ENCODE peak calls at places on chromosome 14, in ten cellular contexts. One of them, this sample, is unnamed.

GRCh38 chr14:66216763-66217162 is 269.4 kb upstream of the CCDC196 start:
- DNase-seq in sigmoid colon: no peak
- DNase-seq in retinal pigment epithelial cell: no peak
- DNase-seq in thoracic aorta: no peak
- DNase-seq in mucosa of descending colon: no peak
- DNase-seq in coronary artery: no peak
- DNase-seq in lower lobe of right lung: no peak
- DNase-seq in AG04450: no peak
- DNase-seq in fibroblast of mammary gland: peak; percentile 17
- DNase-seq in psoas muscle: no peak
- DNase-seq in this sample: no peak

GRCh38 chr14:93643676-93644075 is 144.6 kb downstream of the PRIMA1 start:
- DNase-seq in sigmoid colon: no peak
- DNase-seq in retinal pigment epithelial cell: no peak
- DNase-seq in thoracic aorta: no peak
- DNase-seq in mucosa of descending colon: no peak
- DNase-seq in coronary artery: no peak
- DNase-seq in lower lobe of right lung: no peak
- DNase-seq in AG04450: no peak
- DNase-seq in fibroblast of mammary gland: no peak
- DNase-seq in psoas muscle: no peak
- DNase-seq in this sample: no peak

GRCh38 chr14:30273564-30273880 is 285.4 kb upstream of the G2E3 start:
- DNase-seq in sigmoid colon: no peak
- DNase-seq in retinal pigment epithelial cell: no peak
- DNase-seq in thoracic aorta: no peak
- DNase-seq in mucosa of descending colon: no peak
- DNase-seq in coronary artery: no peak
- DNase-seq in lower lobe of right lung: no peak
- DNase-seq in AG04450: no peak
- DNase-seq in fibroblast of mammary gland: no peak
- DNase-seq in psoas muscle: no peak
- DNase-seq in this sample: no peak

GRCh38 chr14:32008602-32009193 is 68.4 kb upstream of the ARHGAP5 start:
- DNase-seq in sigmoid colon: no peak
- DNase-seq in retinal pigment epithelial cell: no peak
- DNase-seq in thoracic aorta: no peak
- DNase-seq in mucosa of descending colon: no peak
- DNase-seq in coronary artery: no peak
- DNase-seq in lower lobe of right lung: no peak
- DNase-seq in AG04450: no peak
- DNase-seq in fibroblast of mammary gland: no peak
- DNase-seq in psoas muscle: no peak
- DNase-seq in this sample: no peak

GRCh38 chr14:91058017-91058675 is 2.3 kb downstream of the RPS6KA5 start:
- DNase-seq in sigmoid colon: no peak
- DNase-seq in retinal pigment epithelial cell: peak; percentile 66
- DNase-seq in thoracic aorta: no peak
- DNase-seq in mucosa of descending colon: no peak
- DNase-seq in coronary artery: no peak
- DNase-seq in lower lobe of right lung: no peak
- DNase-seq in AG04450: no peak
- DNase-seq in fibroblast of mammary gland: peak; percentile 3
- DNase-seq in psoas muscle: no peak
- DNase-seq in this sample: no peak

GRCh38 chr14:101729382-101729781 is 32.1 kb upstream of the PPP2R5C start:
- DNase-seq in sigmoid colon: no peak
- DNase-seq in retinal pigment epithelial cell: no peak
- DNase-seq in thoracic aorta: no peak
- DNase-seq in mucosa of descending colon: no peak
- DNase-seq in coronary artery: no peak
- DNase-seq in lower lobe of right lung: no peak
- DNase-seq in AG04450: no peak
- DNase-seq in fibroblast of mammary gland: no peak
- DNase-seq in psoas muscle: no peak
- DNase-seq in this sample: peak; percentile 62

GRCh38 chr14:62117010-62117717 is 354.9 kb downstream of the SNAPC1 start:
- DNase-seq in sigmoid colon: peak; percentile 65
- DNase-seq in retinal pigment epithelial cell: peak; percentile 34
- DNase-seq in thoracic aorta: no peak
- DNase-seq in mucosa of descending colon: peak; percentile 67
- DNase-seq in coronary artery: no peak
- DNase-seq in lower lobe of right lung: peak; percentile 66
- DNase-seq in AG04450: peak; percentile 58
- DNase-seq in fibroblast of mammary gland: peak; percentile 30
- DNase-seq in psoas muscle: peak; percentile 75
- DNase-seq in this sample: no peak

GRCh38 chr14:101007004-101007614 is 103.6 kb upstream of the RTL1 start:
- DNase-seq in sigmoid colon: peak; percentile 57
- DNase-seq in retinal pigment epithelial cell: no peak
- DNase-seq in thoracic aorta: no peak
- DNase-seq in mucosa of descending colon: no peak
- DNase-seq in coronary artery: peak; percentile 55
- DNase-seq in lower lobe of right lung: no peak
- DNase-seq in AG04450: no peak
- DNase-seq in fibroblast of mammary gland: no peak
- DNase-seq in psoas muscle: no peak
- DNase-seq in this sample: peak; percentile 74

GRCh38 chr14:92579244-92579643 is 65.7 kb downstream of the RIN3 start:
- DNase-seq in sigmoid colon: no peak
- DNase-seq in retinal pigment epithelial cell: no peak
- DNase-seq in thoracic aorta: no peak
- DNase-seq in mucosa of descending colon: no peak
- DNase-seq in coronary artery: no peak
- DNase-seq in lower lobe of right lung: no peak
- DNase-seq in AG04450: no peak
- DNase-seq in fibroblast of mammary gland: no peak
- DNase-seq in psoas muscle: no peak
- DNase-seq in this sample: no peak

GRCh38 chr14:92578511-92578910 is 64.9 kb downstream of the RIN3 start:
- DNase-seq in sigmoid colon: no peak
- DNase-seq in retinal pigment epithelial cell: no peak
- DNase-seq in thoracic aorta: peak; percentile 34
- DNase-seq in mucosa of descending colon: no peak
- DNase-seq in coronary artery: no peak
- DNase-seq in lower lobe of right lung: no peak
- DNase-seq in AG04450: no peak
- DNase-seq in fibroblast of mammary gland: peak; percentile 72
- DNase-seq in psoas muscle: no peak
- DNase-seq in this sample: no peak

GRCh38 chr14:92575773-92576303 is 62.3 kb downstream of the RIN3 start:
- DNase-seq in sigmoid colon: no peak
- DNase-seq in retinal pigment epithelial cell: no peak
- DNase-seq in thoracic aorta: no peak
- DNase-seq in mucosa of descending colon: no peak
- DNase-seq in coronary artery: no peak
- DNase-seq in lower lobe of right lung: no peak
- DNase-seq in AG04450: no peak
- DNase-seq in fibroblast of mammary gland: no peak
- DNase-seq in psoas muscle: no peak
- DNase-seq in this sample: no peak

GRCh38 chr14:92575061-92575772 is 61.6 kb downstream of the RIN3 start:
- DNase-seq in sigmoid colon: no peak
- DNase-seq in retinal pigment epithelial cell: no peak
- DNase-seq in thoracic aorta: no peak
- DNase-seq in mucosa of descending colon: no peak
- DNase-seq in coronary artery: no peak
- DNase-seq in lower lobe of right lung: no peak
- DNase-seq in AG04450: no peak
- DNase-seq in fibroblast of mammary gland: no peak
- DNase-seq in psoas muscle: no peak
- DNase-seq in this sample: no peak

GRCh38 chr14:92577321-92577742 is 63.8 kb downstream of the RIN3 start:
- DNase-seq in sigmoid colon: no peak
- DNase-seq in retinal pigment epithelial cell: no peak
- DNase-seq in thoracic aorta: no peak
- DNase-seq in mucosa of descending colon: no peak
- DNase-seq in coronary artery: no peak
- DNase-seq in lower lobe of right lung: no peak
- DNase-seq in AG04450: no peak
- DNase-seq in fibroblast of mammary gland: no peak
- DNase-seq in psoas muscle: no peak
- DNase-seq in this sample: no peak
- H3K4me3 ChIP-seq in sigmoid colon: no peak overlapping the region
- H3K4me3 ChIP-seq in retinal pigment epithelial cell: no peak overlapping the region
- H3K4me3 ChIP-seq in thoracic aorta: no peak overlapping the region
- H3K4me3 ChIP-seq in mucosa of descending colon: no peak overlapping the region
- H3K4me3 ChIP-seq in coronary artery: no peak overlapping the region
- H3K4me3 ChIP-seq in lower lobe of right lung: no peak overlapping the region
- H3K4me3 ChIP-seq in AG04450: no peak overlapping the region
- H3K4me3 ChIP-seq in fibroblast of mammary gland: no peak overlapping the region
- H3K4me3 ChIP-seq in psoas muscle: no peak overlapping the region
- H3K4me3 ChIP-seq in this sample: no peak overlapping the region

GRCh38 chr14:75418779-75419768 is 8.7 kb upstream of the JDP2 start:
- DNase-seq in sigmoid colon: no peak
- DNase-seq in retinal pigment epithelial cell: no peak
- DNase-seq in thoracic aorta: no peak
- DNase-seq in mucosa of descending colon: peak; percentile 76
- DNase-seq in coronary artery: no peak
- DNase-seq in lower lobe of right lung: peak; percentile 73
- DNase-seq in AG04450: no peak
- DNase-seq in fibroblast of mammary gland: no peak
- DNase-seq in psoas muscle: no peak
- DNase-seq in this sample: no peak
- H3K4me3 ChIP-seq in sigmoid colon: no peak overlapping the region
- H3K4me3 ChIP-seq in retinal pigment epithelial cell: peak overlapping the region; percentile 26
- H3K4me3 ChIP-seq in thoracic aorta: no peak overlapping the region
- H3K4me3 ChIP-seq in mucosa of descending colon: no peak overlapping the region
- H3K4me3 ChIP-seq in coronary artery: no peak overlapping the region
- H3K4me3 ChIP-seq in lower lobe of right lung: peak overlapping the region; percentile 4
- H3K4me3 ChIP-seq in AG04450: no peak overlapping the region
- H3K4me3 ChIP-seq in fibroblast of mammary gland: no peak overlapping the region
- H3K4me3 ChIP-seq in psoas muscle: no peak overlapping the region
- H3K4me3 ChIP-seq in this sample: no peak overlapping the region

DNA sequence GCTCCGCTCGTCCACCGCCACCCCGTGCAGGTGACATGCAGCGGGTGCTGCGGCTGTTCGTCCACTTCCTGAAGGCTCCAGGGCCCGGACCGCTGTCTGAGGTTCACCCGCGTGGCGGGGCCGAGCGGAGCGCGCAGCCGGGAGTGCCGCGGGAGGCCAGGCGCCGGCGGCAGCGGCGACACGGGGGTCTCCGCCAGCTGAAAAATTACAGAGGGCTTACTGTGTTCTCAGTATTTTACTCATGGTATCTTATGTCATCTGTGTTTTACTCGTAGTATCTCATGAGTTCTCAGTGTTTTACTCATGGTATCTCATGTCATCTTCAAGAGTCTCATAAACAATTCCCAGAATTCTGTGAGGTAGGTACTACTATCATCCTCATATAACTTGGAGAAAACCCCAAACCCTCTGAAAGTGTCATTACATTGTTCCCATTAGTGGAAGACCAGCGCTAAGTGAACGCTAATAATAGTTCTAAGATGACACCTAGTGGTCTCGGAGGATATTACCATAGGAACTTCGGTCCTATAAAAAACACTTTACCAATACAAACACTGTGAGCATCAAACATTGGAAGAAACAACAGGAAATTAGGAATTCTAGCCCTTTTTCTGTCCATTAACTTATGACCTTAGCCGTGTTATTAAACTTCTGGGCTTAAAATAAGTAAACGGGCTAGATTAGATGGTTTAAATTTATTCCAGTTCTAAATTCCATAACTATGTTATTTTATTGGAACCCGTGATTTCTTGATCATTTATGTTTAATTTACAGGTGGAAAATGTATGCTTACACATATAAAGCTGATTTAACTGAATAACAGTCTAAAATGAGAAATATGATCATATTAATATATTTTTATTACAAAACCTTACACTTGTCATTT is 32.4 kb downstream of the AK7 start:
- DNase-seq in sigmoid colon: no peak
- DNase-seq in retinal pigment epithelial cell: peak; percentile 26
- DNase-seq in thoracic aorta: no peak
- DNase-seq in mucosa of descending colon: peak; percentile 61
- DNase-seq in coronary artery: no peak
- DNase-seq in lower lobe of right lung: peak; percentile 54
- DNase-seq in AG04450: peak; percentile 46
- DNase-seq in fibroblast of mammary gland: peak; percentile 82
- DNase-seq in psoas muscle: no peak
- DNase-seq in this sample: no peak
- H3K4me3 ChIP-seq in sigmoid colon: peak overlapping the region; percentile 44
- H3K4me3 ChIP-seq in retinal pigment epithelial cell: peak overlapping the region; percentile 49
- H3K4me3 ChIP-seq in thoracic aorta: peak overlapping the region; percentile 66
- H3K4me3 ChIP-seq in mucosa of descending colon: no peak overlapping the region
- H3K4me3 ChIP-seq in coronary artery: peak overlapping the region; percentile 57
- H3K4me3 ChIP-seq in lower lobe of right lung: peak overlapping the region; percentile 49
- H3K4me3 ChIP-seq in AG04450: peak overlapping the region; percentile 50
- H3K4me3 ChIP-seq in fibroblast of mammary gland: peak overlapping the region; percentile 48
- H3K4me3 ChIP-seq in psoas muscle: peak overlapping the region; percentile 59
- H3K4me3 ChIP-seq in this sample: peak overlapping the region; percentile 36

GRCh38 chr14:73757876-73758391 is 43.8 kb upstream of the PNMA1 start:
- DNase-seq in sigmoid colon: peak; percentile 70
- DNase-seq in retinal pigment epithelial cell: no peak
- DNase-seq in thoracic aorta: no peak
- DNase-seq in mucosa of descending colon: peak; percentile 68
- DNase-seq in coronary artery: no peak
- DNase-seq in lower lobe of right lung: no peak
- DNase-seq in AG04450: no peak
- DNase-seq in fibroblast of mammary gland: no peak
- DNase-seq in psoas muscle: no peak
- DNase-seq in this sample: no peak

GRCh38 chr14:73759183-73759713 is 45.1 kb upstream of the PNMA1 start:
- DNase-seq in sigmoid colon: peak; percentile 91
- DNase-seq in retinal pigment epithelial cell: no peak
- DNase-seq in thoracic aorta: no peak
- DNase-seq in mucosa of descending colon: peak; percentile 86
- DNase-seq in coronary artery: no peak
- DNase-seq in lower lobe of right lung: peak; percentile 79
- DNase-seq in AG04450: no peak
- DNase-seq in fibroblast of mammary gland: peak; percentile 45
- DNase-seq in psoas muscle: peak; percentile 90
- DNase-seq in this sample: no peak

GRCh38 chr14:73758392-73759182 is 44.4 kb upstream of the PNMA1 start:
- DNase-seq in sigmoid colon: peak; percentile 92
- DNase-seq in retinal pigment epithelial cell: no peak
- DNase-seq in thoracic aorta: no peak
- DNase-seq in mucosa of descending colon: peak; percentile 90
- DNase-seq in coronary artery: no peak
- DNase-seq in lower lobe of right lung: peak; percentile 86
- DNase-seq in AG04450: no peak
- DNase-seq in fibroblast of mammary gland: peak; percentile 58
- DNase-seq in psoas muscle: peak; percentile 83
- DNase-seq in this sample: no peak

GRCh38 chr14:73755434-73756014 is 41.3 kb upstream of the PNMA1 start:
- DNase-seq in sigmoid colon: peak; percentile 84
- DNase-seq in retinal pigment epithelial cell: no peak
- DNase-seq in thoracic aorta: no peak
- DNase-seq in mucosa of descending colon: peak; percentile 83
- DNase-seq in coronary artery: no peak
- DNase-seq in lower lobe of right lung: no peak
- DNase-seq in AG04450: no peak
- DNase-seq in fibroblast of mammary gland: no peak
- DNase-seq in psoas muscle: no peak
- DNase-seq in this sample: no peak

DNA sequence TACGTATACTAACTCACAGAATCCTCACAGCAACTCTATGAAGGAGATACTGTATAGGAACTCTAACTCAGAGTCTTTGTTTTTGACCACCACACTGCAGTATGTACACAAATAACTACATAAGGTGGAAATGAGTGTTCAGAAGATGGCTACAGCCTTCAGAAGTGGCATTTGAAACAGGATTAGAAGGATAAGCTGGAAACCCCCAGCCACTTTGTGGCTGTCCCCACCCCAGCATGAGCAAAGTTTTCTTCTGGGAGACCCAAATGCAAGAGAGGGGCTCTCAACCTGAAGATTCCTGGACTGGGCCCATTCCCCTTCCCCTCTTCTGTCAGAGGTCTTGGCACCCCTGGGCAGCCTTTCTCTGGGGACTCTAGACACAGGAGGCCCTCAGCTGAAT is 43.2 kb upstream of the PNMA1 start:
- DNase-seq in sigmoid colon: no peak
- DNase-seq in retinal pigment epithelial cell: no peak
- DNase-seq in thoracic aorta: no peak
- DNase-seq in mucosa of descending colon: no peak
- DNase-seq in coronary artery: no peak
- DNase-seq in lower lobe of right lung: no peak
- DNase-seq in AG04450: no peak
- DNase-seq in fibroblast of mammary gland: no peak
- DNase-seq in psoas muscle: no peak
- DNase-seq in this sample: no peak
- H3K4me3 ChIP-seq in sigmoid colon: peak overlapping the region; percentile 94
- H3K4me3 ChIP-seq in retinal pigment epithelial cell: peak overlapping the region; percentile 78
- H3K4me3 ChIP-seq in thoracic aorta: peak overlapping the region; percentile 88
- H3K4me3 ChIP-seq in mucosa of descending colon: no peak overlapping the region
- H3K4me3 ChIP-seq in coronary artery: peak overlapping the region; percentile 86
- H3K4me3 ChIP-seq in lower lobe of right lung: peak overlapping the region; percentile 83
- H3K4me3 ChIP-seq in AG04450: peak overlapping the region; percentile 91
- H3K4me3 ChIP-seq in fibroblast of mammary gland: no peak overlapping the region
- H3K4me3 ChIP-seq in psoas muscle: peak overlapping the region; percentile 78
- H3K4me3 ChIP-seq in this sample: peak overlapping the region; percentile 96